ENCODE peak calls at places on chromosomes 6 and 20, in five cellular contexts. One of them, this sample, is unnamed.

GRCh38 chr6:108945686-108946158 is 97.5 kb downstream of the ARMC2 start:
- DNase-seq in HepG2: no peak
- DNase-seq in WERI-Rb-1: no peak
- DNase-seq in aorta: peak
- DNase-seq in epithelial cell of esophagus: no peak
- DNase-seq in this sample: no peak

GRCh38 chr6:144327081-144327480 is 41.9 kb downstream of the UTRN start:
- DNase-seq in HepG2: no peak
- DNase-seq in WERI-Rb-1: no peak
- DNase-seq in aorta: no peak
- DNase-seq in epithelial cell of esophagus: peak
- DNase-seq in this sample: no peak

GRCh38 chr6:2557181-2557720 is 193.5 kb downstream of the MYLK4 start:
- DNase-seq in HepG2: no peak
- DNase-seq in WERI-Rb-1: no peak
- DNase-seq in aorta: no peak
- DNase-seq in epithelial cell of esophagus: no peak
- DNase-seq in this sample: no peak

GRCh38 chr20:52001999-52002666 is 189.4 kb downstream of the ZFP64 start:
- DNase-seq in HepG2: peak
- DNase-seq in WERI-Rb-1: no peak
- DNase-seq in aorta: no peak
- DNase-seq in epithelial cell of esophagus: peak
- DNase-seq in this sample: no peak

GRCh38 chr20:23340524-23340923 is 10.1 kb upstream of the NXT1 start:
- DNase-seq in HepG2: peak
- DNase-seq in WERI-Rb-1: peak
- DNase-seq in aorta: peak
- DNase-seq in epithelial cell of esophagus: peak
- DNase-seq in this sample: peak

GRCh38 chr20:60271597-60271996 is 313.4 kb downstream of the CDH26 start:
- DNase-seq in HepG2: no peak
- DNase-seq in WERI-Rb-1: no peak
- DNase-seq in aorta: no peak
- DNase-seq in epithelial cell of esophagus: no peak
- DNase-seq in this sample: no peak

GRCh38 chr20:22796465-22797077 is 212.2 kb upstream of the FOXA2 start:
- DNase-seq in HepG2: no peak
- DNase-seq in WERI-Rb-1: no peak
- DNase-seq in aorta: no peak
- DNase-seq in epithelial cell of esophagus: no peak
- DNase-seq in this sample: no peak

GRCh38 chr6:7727951-7728854 is 2.3 kb downstream of the BMP6 start:
- DNase-seq in HepG2: no peak
- DNase-seq in WERI-Rb-1: peak
- DNase-seq in aorta: peak
- DNase-seq in epithelial cell of esophagus: peak
- DNase-seq in this sample: no peak

GRCh38 chr6:157478926-157479325 is 97.9 kb downstream of the ZDHHC14 start:
- DNase-seq in HepG2: no peak
- DNase-seq in WERI-Rb-1: no peak
- DNase-seq in aorta: no peak
- DNase-seq in epithelial cell of esophagus: no peak
- DNase-seq in this sample: no peak

GRCh38 chr6:131519670-131520436 is 53.2 kb upstream of the ARG1 start:
- DNase-seq in HepG2: peak
- DNase-seq in WERI-Rb-1: peak
- DNase-seq in aorta: no peak
- DNase-seq in epithelial cell of esophagus: peak
- DNase-seq in this sample: peak

GRCh38 chr6:118649918-118650499 is 1.4 kb downstream of the CEP85L start:
- DNase-seq in HepG2: no peak
- DNase-seq in WERI-Rb-1: no peak
- DNase-seq in aorta: no peak
- DNase-seq in epithelial cell of esophagus: no peak
- DNase-seq in this sample: no peak

GRCh38 chr6:32971581-32972352 is 3.4 kb downstream of the BRD2 start:
- DNase-seq in HepG2: peak
- DNase-seq in WERI-Rb-1: peak
- DNase-seq in aorta: peak
- DNase-seq in epithelial cell of esophagus: peak
- DNase-seq in this sample: peak

GRCh38 chr6:38445321-38445720 is 194.4 kb downstream of the BTBD9 start:
- DNase-seq in HepG2: no peak
- DNase-seq in WERI-Rb-1: no peak
- DNase-seq in aorta: no peak
- DNase-seq in epithelial cell of esophagus: no peak
- DNase-seq in this sample: no peak

GRCh38 chr6:155387551-155387950 is 68.1 kb downstream of the NOX3 start:
- DNase-seq in HepG2: no peak
- DNase-seq in WERI-Rb-1: no peak
- DNase-seq in aorta: no peak
- DNase-seq in epithelial cell of esophagus: no peak
- DNase-seq in this sample: no peak

GRCh38 chr6:7526755-7527154 is 14.7 kb upstream of the DSP start:
- DNase-seq in HepG2: no peak
- DNase-seq in WERI-Rb-1: no peak
- DNase-seq in aorta: no peak
- DNase-seq in epithelial cell of esophagus: no peak
- DNase-seq in this sample: no peak

GRCh38 chr6:105192707-105193465 is 13.1 kb upstream of the POPDC3 start:
- DNase-seq in HepG2: no peak
- DNase-seq in WERI-Rb-1: no peak
- DNase-seq in aorta: no peak
- DNase-seq in epithelial cell of esophagus: peak
- DNase-seq in this sample: no peak

GRCh38 chr20:25252226-25252625 is 4.3 kb downstream of the PYGB start:
- DNase-seq in HepG2: no peak
- DNase-seq in WERI-Rb-1: no peak
- DNase-seq in aorta: no peak
- DNase-seq in epithelial cell of esophagus: no peak
- DNase-seq in this sample: peak

GRCh38 chr6:114377881-114378280 is 35.1 kb upstream of the HS3ST5 start:
- DNase-seq in HepG2: no peak
- DNase-seq in WERI-Rb-1: no peak
- DNase-seq in aorta: no peak
- DNase-seq in epithelial cell of esophagus: no peak
- DNase-seq in this sample: no peak

GRCh38 chr6:105099371-105099770 is 80.4 kb downstream of the POPDC3 start:
- DNase-seq in HepG2: no peak
- DNase-seq in WERI-Rb-1: no peak
- DNase-seq in aorta: no peak
- DNase-seq in epithelial cell of esophagus: no peak
- DNase-seq in this sample: no peak

GRCh38 chr20:58306421-58307261 is 2.9 kb upstream of the RAB22A start:
- DNase-seq in HepG2: peak
- DNase-seq in WERI-Rb-1: no peak
- DNase-seq in aorta: no peak
- DNase-seq in epithelial cell of esophagus: peak
- DNase-seq in this sample: peak

GRCh38 chr6:19303381-19303780 is 533.8 kb upstream of the ID4 start:
- DNase-seq in HepG2: no peak
- DNase-seq in WERI-Rb-1: no peak
- DNase-seq in aorta: no peak
- DNase-seq in epithelial cell of esophagus: no peak
- DNase-seq in this sample: peak

GRCh38 chr6:168155821-168156741 is 77.1 kb upstream of the FRMD1 start:
- DNase-seq in HepG2: peak
- DNase-seq in WERI-Rb-1: no peak
- DNase-seq in aorta: no peak
- DNase-seq in epithelial cell of esophagus: no peak
- DNase-seq in this sample: peak

GRCh38 chr6:161434921-161435411 is 161.1 kb upstream of the AGPAT4 start:
- DNase-seq in HepG2: no peak
- DNase-seq in WERI-Rb-1: no peak
- DNase-seq in aorta: no peak
- DNase-seq in epithelial cell of esophagus: peak
- DNase-seq in this sample: peak
- H3K4me3 ChIP-seq in HepG2: no peak
- H3K4me3 ChIP-seq in WERI-Rb-1: no peak
- H3K4me3 ChIP-seq in aorta: no peak
- H3K4me3 ChIP-seq in epithelial cell of esophagus: no peak
- H3K4me3 ChIP-seq in this sample: no peak

GRCh38 chr6:40998661-40999060 is 40.4 kb downstream of the UNC5CL start:
- DNase-seq in HepG2: no peak
- DNase-seq in WERI-Rb-1: no peak
- DNase-seq in aorta: no peak
- DNase-seq in epithelial cell of esophagus: no peak
- DNase-seq in this sample: no peak

GRCh38 chr6:40996591-40997247 is 42.3 kb downstream of the UNC5CL start:
- DNase-seq in HepG2: peak
- DNase-seq in WERI-Rb-1: no peak
- DNase-seq in aorta: no peak
- DNase-seq in epithelial cell of esophagus: no peak
- DNase-seq in this sample: peak

GRCh38 chr6:40999498-41000070 is 39.4 kb downstream of the UNC5CL start:
- DNase-seq in HepG2: peak
- DNase-seq in WERI-Rb-1: peak
- DNase-seq in aorta: no peak
- DNase-seq in epithelial cell of esophagus: peak
- DNase-seq in this sample: peak

GRCh38 chr6:41000248-41000647 is 38.8 kb downstream of the UNC5CL start:
- DNase-seq in HepG2: no peak
- DNase-seq in WERI-Rb-1: no peak
- DNase-seq in aorta: no peak
- DNase-seq in epithelial cell of esophagus: no peak
- DNase-seq in this sample: no peak

GRCh38 chr6:40997256-40997957 is 41.6 kb downstream of the UNC5CL start:
- DNase-seq in HepG2: peak
- DNase-seq in WERI-Rb-1: no peak
- DNase-seq in aorta: no peak
- DNase-seq in epithelial cell of esophagus: peak
- DNase-seq in this sample: peak
- H3K4me3 ChIP-seq in HepG2: peak
- H3K4me3 ChIP-seq in WERI-Rb-1: no peak
- H3K4me3 ChIP-seq in aorta: no peak
- H3K4me3 ChIP-seq in epithelial cell of esophagus: no peak
- H3K4me3 ChIP-seq in this sample: no peak

GRCh38 chr6:121557146-121557545 is 121.7 kb downstream of the GJA1 start:
- DNase-seq in HepG2: no peak
- DNase-seq in WERI-Rb-1: no peak
- DNase-seq in aorta: no peak
- DNase-seq in epithelial cell of esophagus: no peak
- DNase-seq in this sample: no peak
- H3K4me3 ChIP-seq in HepG2: no peak
- H3K4me3 ChIP-seq in WERI-Rb-1: no peak
- H3K4me3 ChIP-seq in aorta: no peak
- H3K4me3 ChIP-seq in epithelial cell of esophagus: no peak
- H3K4me3 ChIP-seq in this sample: no peak

DNA sequence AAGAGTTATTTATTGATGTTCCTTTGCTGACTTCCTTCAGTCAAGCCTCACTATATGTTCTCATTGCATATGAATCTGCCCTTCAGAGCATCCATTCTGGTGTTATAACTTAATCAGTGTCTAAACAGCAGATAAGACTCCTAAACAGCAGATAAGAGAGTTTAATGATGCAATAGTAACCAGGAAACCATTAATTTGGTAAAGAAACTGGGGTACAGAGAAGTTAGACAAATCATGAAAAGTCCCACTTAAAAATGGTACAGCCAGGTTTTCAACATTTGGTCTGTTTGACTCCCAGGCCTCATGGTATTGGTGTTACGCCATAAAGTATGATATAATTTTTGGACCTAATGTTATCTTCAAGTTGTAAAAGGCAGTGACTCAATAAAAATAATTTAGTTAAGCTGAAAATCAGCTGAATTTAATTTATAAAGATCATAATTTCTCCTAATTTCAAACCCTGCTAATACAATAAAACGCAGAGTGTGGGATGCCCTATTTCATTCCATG is 127.4 kb upstream of the DST start:
- DNase-seq in HepG2: no peak
- DNase-seq in WERI-Rb-1: no peak
- DNase-seq in aorta: no peak
- DNase-seq in epithelial cell of esophagus: no peak
- DNase-seq in this sample: no peak
- H3K4me3 ChIP-seq in HepG2: no peak
- H3K4me3 ChIP-seq in WERI-Rb-1: no peak
- H3K4me3 ChIP-seq in aorta: no peak
- H3K4me3 ChIP-seq in epithelial cell of esophagus: no peak
- H3K4me3 ChIP-seq in this sample: no peak

GRCh38 chr6:124199226-124199625 is 395.6 kb downstream of the NKAIN2 start:
- DNase-seq in HepG2: no peak
- DNase-seq in WERI-Rb-1: no peak
- DNase-seq in aorta: no peak
- DNase-seq in epithelial cell of esophagus: no peak
- DNase-seq in this sample: no peak

GRCh38 chr6:124200661-124201060 is 397.0 kb downstream of the NKAIN2 start:
- DNase-seq in HepG2: no peak
- DNase-seq in WERI-Rb-1: no peak
- DNase-seq in aorta: no peak
- DNase-seq in epithelial cell of esophagus: no peak
- DNase-seq in this sample: no peak

GRCh38 chr6:124203812-124204167 is 400.1 kb downstream of the NKAIN2 start:
- DNase-seq in HepG2: no peak
- DNase-seq in WERI-Rb-1: no peak
- DNase-seq in aorta: no peak
- DNase-seq in epithelial cell of esophagus: peak
- DNase-seq in this sample: no peak

GRCh38 chr6:124203106-124203811 is 399.6 kb downstream of the NKAIN2 start:
- DNase-seq in HepG2: no peak
- DNase-seq in WERI-Rb-1: no peak
- DNase-seq in aorta: no peak
- DNase-seq in epithelial cell of esophagus: peak
- DNase-seq in this sample: no peak
- H3K4me3 ChIP-seq in HepG2: no peak
- H3K4me3 ChIP-seq in WERI-Rb-1: no peak
- H3K4me3 ChIP-seq in aorta: no peak
- H3K4me3 ChIP-seq in epithelial cell of esophagus: no peak
- H3K4me3 ChIP-seq in this sample: no peak

This sample was measured in small intestine.